ENCODE peak calls at places on chromosome 16, in eight cellular contexts. W is NCI-H2081; S is non-pigmented ciliary epithelial cell; Y is hepatocyte; K is activated naive CD4-positive, alpha-beta T cell treated with anti-CD3 and anti-CD28 coated beads, Interleukin-2, amount 50 U/mL, for 16 hours; X is fibroblast of lung; A is germinal center; N is fibroblast of pulmonary artery. F is an unnamed sample.

GRCh38 chr16:76780556-76780955 is 410.4 kb upstream of the MON1B start:
- DNase-seq in Y (no peak), K (no peak), S (no peak), A (no peak), W (no peak), X (no peak), N (peak; percentile 2), F (no peak)

GRCh38 chr16:89383095-89384003 is 107.0 kb downstream of the ANKRD11 start:
- DNase-seq in S (no peak), A (no peak), K (no peak), Y (peak; percentile 79), N (peak; percentile 45), X (peak; percentile 45), W (no peak), F (no peak)

GRCh38 chr16:89581045-89581695 is 5.6 kb downstream of the CPNE7 start:
- DNase-seq in K (no peak), X (peak; percentile 99), S (peak; percentile 96), A (no peak), W (no peak), N (peak; percentile 97), Y (peak; percentile 76), F (peak; percentile 100)

GRCh38 chr16:19228575-19228974 is 57.0 kb upstream of the CLEC19A start:
- DNase-seq in S (no peak), K (no peak), W (no peak), N (no peak), A (no peak), Y (no peak), X (no peak), F (no peak)

GRCh38 chr16:74785031-74785430 is 10.4 kb upstream of the FA2H start:
- DNase-seq in X (no peak), A (no peak), Y (no peak), N (no peak), W (no peak), K (no peak), S (no peak), F (no peak)

GRCh38 chr16:68715471-68715870 is 21.6 kb upstream of the CDH1 start:
- DNase-seq in K (no peak), S (no peak), X (no peak), W (no peak), Y (peak; percentile 37), N (no peak), A (no peak), F (no peak)

GRCh38 chr16:78321611-78322010 is 222.2 kb downstream of the WWOX start:
- DNase-seq in A (no peak), N (no peak), S (no peak), X (no peak), Y (no peak), K (no peak), W (peak; percentile 7), F (no peak)

GRCh38 chr16:23485257-23485614 is 25.1 kb downstream of the GGA2 start:
- DNase-seq in N (no peak), S (no peak), K (no peak), X (no peak), W (no peak), Y (no peak), A (no peak), F (no peak)

GRCh38 chr16:24700549-24701392 is 28.7 kb upstream of the TNRC6A start:
- DNase-seq in N (peak; percentile 97), W (no peak), A (no peak), X (peak; percentile 99), K (no peak), S (peak; percentile 95), Y (peak; percentile 65), F (peak; percentile 81)

GRCh38 chr16:66845791-66846221 is 1.6 kb downstream of the CA7 start:
- DNase-seq in K (no peak), A (no peak), Y (no peak), W (no peak), X (no peak), S (no peak), N (no peak), F (peak; percentile 83)

GRCh38 chr16:2420035-2420434 is 9.2 kb upstream of the CCNF start:
- DNase-seq in A (no peak), Y (no peak), X (peak; percentile 31), N (no peak), W (no peak), K (no peak), S (no peak), F (no peak)

GRCh38 chr16:9061358-9061813 is 30.1 kb upstream of the HAPSTR1 start:
- DNase-seq in W (no peak), S (no peak), N (no peak), A (no peak), K (no peak), Y (no peak), X (peak; percentile 39), F (peak; percentile 3)

GRCh38 chr16:3983081-3983520 is 102.6 kb upstream of the CREBBP start:
- DNase-seq in W (no peak), Y (peak; percentile 91), S (no peak), A (no peak), K (peak; percentile 56), X (peak; percentile 61), N (peak; percentile 75), F (peak; percentile 96)

GRCh38 chr16:1575578-1575977 is 36.3 kb downstream of the IFT140 start:
- DNase-seq in X (no peak), W (no peak), K (no peak), Y (no peak), S (no peak), N (no peak), A (no peak), F (peak; percentile 22)

GRCh38 chr16:88354229-88355092 is 28.3 kb upstream of the ZNF469 start:
- DNase-seq in K (no peak), Y (no peak), S (no peak), X (no peak), N (no peak), W (no peak), A (no peak), F (peak; percentile 77)

GRCh38 chr16:3311496-3311895 is 6.2 kb downstream of the ZNF75A start:
- DNase-seq in N (no peak), S (no peak), K (no peak), Y (no peak), X (no peak), W (no peak), A (no peak), F (no peak)

GRCh38 chr16:31382485-31383161 is 10.5 kb upstream of the ITGAD start:
- DNase-seq in W (no peak), S (no peak), A (peak; percentile 68), N (peak; percentile 66), K (peak; percentile 61), X (peak; percentile 6), Y (peak; percentile 77), F (peak; percentile 96)

GRCh38 chr16:4682084-4682581 is 11.2 kb upstream of the NUDT16L1 start:
- DNase-seq in K (no peak), X (no peak), N (no peak), S (no peak), A (no peak), Y (no peak), W (no peak), F (peak; percentile 76)

GRCh38 chr16:81575307-81575706 is 130.7 kb downstream of the CMIP start:
- DNase-seq in W (no peak), X (no peak), K (no peak), Y (no peak), A (no peak), N (no peak), S (no peak), F (peak; percentile 64)

GRCh38 chr16:1296688-1297412 is 12.6 kb upstream of the UBE2I start:
- DNase-seq in N (no peak), Y (peak; percentile 80), W (no peak), X (peak; percentile 65), A (no peak), K (no peak), S (no peak), F (no peak)

GRCh38 chr16:47018223-47018891 is 44.9 kb upstream of the DNAJA2 start:
- DNase-seq in X (peak; percentile 13), S (no peak), Y (peak; percentile 67), N (peak; percentile 22), W (peak; percentile 1), K (peak; percentile 31), A (peak; percentile 86), F (peak; percentile 92)

GRCh38 chr16:89113152-89113547 is 19.5 kb downstream of the ACSF3 start:
- DNase-seq in W (no peak), K (no peak), X (no peak), A (no peak), Y (no peak), S (no peak), N (no peak), F (no peak)

GRCh38 chr16:21646721-21647561 is 5.5 kb downstream of the IGSF6 start:
- DNase-seq in K (peak; percentile 70), S (no peak), A (peak; percentile 66), N (no peak), X (no peak), W (no peak), Y (no peak), F (no peak)

GRCh38 chr16:56753410-56753809 is 23.5 kb downstream of the NUP93 start:
- DNase-seq in A (no peak), S (no peak), K (no peak), N (peak; percentile 38), X (peak; percentile 73), Y (no peak), W (no peak), F (no peak)

GRCh38 chr16:70529051-70529777 is 5.6 kb downstream of the SF3B3 start:
- DNase-seq in A (peak; percentile 50), W (peak; percentile 5), Y (peak; percentile 43), N (peak; percentile 73), S (no peak), K (no peak), X (peak; percentile 64), F (peak; percentile 88)